ENCODE peak calls at places on chromosome 12, in seven cellular contexts. Q, G, E, B, R, O and D are unnamed samples.
A peak's percentile ranks its signal among the peaks of the same experiment; 100 is the strongest.

GRCh38 chr12:102376251-102376747 is 104.1 kb downstream of the IGF1 start:
- DNase-seq in G (no peak), E (no peak), B (peak; percentile 89), Q (no peak), R (no peak), O (no peak), D (no peak)

GRCh38 chr12:128918910-128919309 is 65.6 kb downstream of the GLT1D1 start:
- DNase-seq in R (no peak), O (no peak), E (no peak), Q (no peak), B (no peak), G (no peak), D (no peak)

GRCh38 chr12:57237952-57238853 is 8.7 kb downstream of the SHMT2 start:
- DNase-seq in E (no peak), R (no peak), O (no peak), G (no peak), Q (no peak), B (no peak), D (peak; percentile 46)

GRCh38 chr12:118493962-118494361 is 117.6 kb downstream of the SUDS3 start:
- DNase-seq in B (no peak), G (no peak), O (no peak), Q (no peak), R (no peak), E (no peak), D (no peak)

GRCh38 chr12:27996761-27997160 is 24.2 kb upstream of the PTHLH start:
- DNase-seq in R (no peak), O (no peak), G (no peak), Q (no peak), E (no peak), B (no peak), D (no peak)

GRCh38 chr12:5013206-5013830 is 30.4 kb upstream of the KCNA5 start:
- DNase-seq in E (no peak), B (peak; percentile 57), G (no peak), Q (no peak), O (no peak), R (no peak), D (no peak)

GRCh38 chr12:98686603-98687002 is 41.5 kb downstream of the APAF1 start:
- DNase-seq in O (no peak), E (no peak), R (no peak), B (no peak), G (no peak), Q (no peak), D (no peak)

GRCh38 chr12:52321433-52321832 is 235 bp upstream of the KRT83 start:
- DNase-seq in O (no peak), G (no peak), R (no peak), E (no peak), B (no peak), Q (no peak), D (peak; percentile 13)

GRCh38 chr12:117098361-117099217 is 627 bp downstream of the TESC start:
- DNase-seq in E (peak; percentile 20), G (no peak), B (no peak), Q (peak; percentile 39), O (no peak), R (peak; percentile 91), D (peak; percentile 69)

GRCh38 chr12:117098071-117098360 is 1.2 kb downstream of the TESC start:
- DNase-seq in G (no peak), E (no peak), O (no peak), Q (no peak), B (no peak), R (no peak), D (no peak)

GRCh38 chr12:117100851-117101673 is 1.8 kb upstream of the TESC start:
- DNase-seq in G (no peak), R (no peak), O (no peak), Q (no peak), E (no peak), B (no peak), D (no peak)

GRCh38 chr12:117101953-117102833 is 3.0 kb upstream of the TESC start:
- DNase-seq in G (no peak), O (no peak), E (no peak), B (no peak), R (no peak), Q (no peak), D (no peak)

GRCh38 chr12:117100251-117100650 is 1.0 kb upstream of the TESC start:
- DNase-seq in Q (no peak), E (peak; percentile 32), B (no peak), R (no peak), G (peak; percentile 57), O (no peak), D (peak; percentile 41)
- TF ChIP-seq CTCF in Q (peak; percentile 14), E (peak; percentile 34), B (peak; percentile 36), R (peak; percentile 42), G (no peak), O (peak; percentile 52), D (no peak)

GRCh38 chr12:115394498-115395220 is 710.7 kb upstream of the TBX3 start:
- DNase-seq in O (no peak), R (no peak), E (no peak), B (no peak), Q (no peak), G (no peak), D (no peak)

GRCh38 chr12:115396567-115396966 is 712.6 kb upstream of the TBX3 start:
- DNase-seq in Q (no peak), B (no peak), E (no peak), O (no peak), G (no peak), R (no peak), D (no peak)

GRCh38 chr12:115402443-115403170 is 718.6 kb upstream of the TBX3 start:
- DNase-seq in O (no peak), Q (no peak), E (no peak), B (no peak), R (no peak), G (no peak), D (no peak)

GRCh38 chr12:115400011-115400410 is 716.0 kb upstream of the TBX3 start:
- DNase-seq in B (no peak), Q (no peak), R (no peak), E (no peak), O (no peak), G (no peak), D (no peak)

DNA sequence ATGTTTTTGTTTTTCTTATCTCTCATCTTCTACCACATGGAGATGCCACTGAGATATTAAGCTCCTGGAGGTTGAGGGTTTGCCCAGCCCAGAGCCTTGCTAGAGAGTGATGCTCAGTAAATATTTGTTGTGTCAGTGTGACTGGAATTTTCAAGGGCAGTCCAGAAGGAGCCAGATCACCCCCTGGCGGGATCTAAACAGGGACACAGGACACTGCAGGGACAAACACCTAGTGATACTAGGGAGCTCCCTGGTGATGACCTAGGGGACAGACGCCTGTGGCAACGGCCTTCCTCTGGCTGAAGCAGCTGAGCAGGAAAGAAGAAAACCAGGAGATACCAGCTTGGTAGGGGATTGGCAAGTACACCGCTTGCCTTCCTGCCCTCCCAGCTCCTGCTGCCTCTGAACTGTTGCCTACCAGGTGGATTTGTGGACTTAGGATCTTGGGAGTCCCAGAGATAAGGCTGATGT is 714.4 kb upstream of the TBX3 start:
- DNase-seq in E (no peak), Q (no peak), B (no peak), R (no peak), O (no peak), G (no peak), D (no peak)
- TF ChIP-seq CTCF in E (no peak), Q (no peak), B (no peak), R (no peak), O (peak; percentile 41), G (no peak), D (no peak)

GRCh38 chr12:45282411-45282810 is 66.5 kb downstream of the ANO6 start:
- DNase-seq in B (no peak), R (no peak), E (no peak), O (no peak), G (no peak), Q (no peak), D (no peak)

GRCh38 chr12:45281994-45282393 is 66.1 kb downstream of the ANO6 start:
- DNase-seq in R (no peak), E (no peak), G (no peak), B (peak; percentile 36), Q (no peak), O (no peak), D (no peak)

GRCh38 chr12:45286621-45287020 is 70.7 kb downstream of the ANO6 start:
- DNase-seq in O (no peak), G (no peak), E (no peak), B (no peak), Q (no peak), R (no peak), D (no peak)

GRCh38 chr12:45285717-45286116 is 69.8 kb downstream of the ANO6 start:
- DNase-seq in E (no peak), B (no peak), Q (no peak), O (no peak), G (no peak), R (no peak), D (no peak)

DNA sequence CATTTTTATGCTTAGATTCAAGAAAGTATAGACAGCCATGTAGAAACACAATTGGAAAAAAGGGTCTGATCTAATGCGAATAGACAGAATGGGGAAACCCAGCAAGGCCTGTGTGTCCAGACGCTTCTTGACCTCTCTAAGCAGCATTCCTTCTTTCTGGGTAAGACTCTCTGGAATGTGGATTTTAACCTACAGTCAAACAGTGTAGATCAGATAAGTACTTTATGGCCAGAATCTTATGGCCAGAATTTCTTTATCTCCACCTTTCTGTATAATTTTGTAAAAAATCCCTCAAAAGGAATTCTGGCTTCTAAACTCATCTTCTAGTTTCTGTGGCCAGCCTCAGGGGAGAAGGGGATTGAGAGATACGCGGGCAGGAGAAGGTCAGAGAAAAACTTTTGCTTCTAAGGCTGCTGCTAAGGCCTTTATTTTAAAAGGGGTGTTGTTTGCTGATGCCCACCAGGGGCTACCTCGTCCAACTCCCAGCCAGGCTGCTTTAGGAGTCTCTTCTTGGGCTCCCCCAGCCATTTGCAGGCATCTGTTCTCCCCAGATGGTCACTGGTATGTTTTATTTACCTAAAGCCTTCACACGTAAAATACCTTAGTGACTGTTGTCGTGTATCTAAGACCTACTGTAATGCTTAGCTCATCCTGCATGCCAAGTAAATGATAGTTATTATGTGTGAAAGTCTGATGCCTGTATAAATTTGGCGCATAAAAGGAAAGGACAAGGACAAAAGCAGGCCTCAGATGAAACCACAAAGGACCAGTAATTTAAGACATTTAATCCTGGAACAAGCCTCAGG is 68.4 kb downstream of the ANO6 start:
- DNase-seq in B (peak; percentile 78), G (peak; percentile 4), O (no peak), R (no peak), E (peak; percentile 12), Q (no peak), D (no peak)
- TF ChIP-seq CTCF in B (peak; percentile 20), G (no peak), O (no peak), R (no peak), E (no peak), Q (no peak), D (no peak)

GRCh38 chr12:111277570-111277969 is 91.3 kb downstream of the PHETA1 start:
- DNase-seq in Q (no peak), O (no peak), B (no peak), G (no peak), E (no peak), R (no peak), D (no peak)

GRCh38 chr12:111275308-111275707 is 93.6 kb downstream of the PHETA1 start:
- DNase-seq in E (no peak), R (no peak), G (no peak), Q (no peak), B (no peak), O (no peak), D (no peak)

GRCh38 chr12:111276189-111276588 is 92.7 kb downstream of the PHETA1 start:
- DNase-seq in O (no peak), R (no peak), Q (no peak), B (no peak), G (no peak), E (no peak), D (no peak)

GRCh38 chr12:111271674-111272418 is 97.0 kb downstream of the PHETA1 start:
- DNase-seq in R (no peak), G (no peak), O (no peak), B (no peak), Q (no peak), E (no peak), D (no peak)

DNA sequence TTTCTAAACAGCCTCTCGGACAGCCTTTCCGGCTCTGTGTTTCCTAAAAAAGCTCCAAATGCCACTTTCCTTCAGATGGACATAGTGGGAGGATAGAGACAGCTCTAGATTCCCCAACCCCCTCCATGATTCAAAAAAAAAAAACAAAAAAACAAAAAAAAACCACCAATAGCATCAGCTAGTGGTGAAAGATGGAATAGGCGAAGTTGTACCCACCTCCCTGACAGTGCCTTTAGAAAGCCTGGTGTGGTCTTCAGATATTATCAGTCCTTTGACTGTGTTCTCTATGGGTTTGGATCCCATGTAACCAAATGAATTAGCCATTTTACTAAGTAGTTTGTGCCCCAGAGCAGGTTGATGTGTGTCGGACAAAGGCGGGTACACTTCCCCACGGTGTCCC is 94.1 kb downstream of the PHETA1 start:
- DNase-seq in B (no peak), E (no peak), G (no peak), R (no peak), O (no peak), Q (no peak), D (no peak)
- TF ChIP-seq CTCF in B (peak; percentile 59), E (peak; percentile 58), G (no peak), R (no peak), O (peak; percentile 46), Q (peak; percentile 57), D (peak; percentile 12)